ENCODE peak calls at places on chromosomes 7 and 10, in five cellular contexts. Q is colonic mucosa; B is foreskin fibroblast; F is CD8-positive, alpha-beta T cell; P is GM12865. K is an unnamed sample.

GRCh38 chr7:108028111-108028510 is 25.1 kb upstream of the LAMB1 start:
- DNase-seq in Q (peak; percentile 58), B (no peak), F (no peak), P (no peak), K (no peak)

GRCh38 chr10:32854435-32854834 is 103.6 kb downstream of the ITGB1 start:
- DNase-seq in Q (no peak), B (no peak), F (no peak), P (no peak), K (no peak)

GRCh38 chr10:34776090-34776690 is 38.9 kb downstream of the PARD3 start:
- DNase-seq in Q (no peak), B (no peak), F (no peak), P (no peak), K (no peak)

GRCh38 chr10:104334561-104334960 is 3.7 kb downstream of the ITPRIP start:
- DNase-seq in Q (peak; percentile 10), B (no peak), F (no peak), P (no peak), K (no peak)

GRCh38 chr7:79927116-79927515 is 207.5 kb upstream of the GNAI1 start:
- DNase-seq in Q (no peak), B (peak; percentile 46), F (no peak), P (no peak), K (no peak)

GRCh38 chr7:112462236-112462635 is 12.0 kb downstream of the IFRD1 start:
- DNase-seq in Q (peak; percentile 50), B (peak; percentile 91), F (no peak), P (no peak), K (no peak)

GRCh38 chr10:454860-455259 is 234.6 kb downstream of the DIP2C start:
- DNase-seq in Q (no peak), B (peak; percentile 94), F (no peak), P (no peak), K (no peak)

GRCh38 chr7:78151229-78151628 is 352.7 kb downstream of the PHTF2 start:
- DNase-seq in Q (no peak), B (peak; percentile 93), F (no peak), P (no peak), K (no peak)

GRCh38 chr10:3497581-3497980 is 287.4 kb downstream of the KLF6 start:
- DNase-seq in Q (no peak), B (no peak), F (no peak), P (no peak), K (no peak)

GRCh38 chr10:119165171-119166110 is at the start of gene SFXN4:
- DNase-seq in Q (peak; percentile 84), B (peak; percentile 91), F (peak; percentile 74), P (peak; percentile 89), K (peak; percentile 59)

GRCh38 chr7:459584-460373 is 59.9 kb downstream of the PDGFA start:
- DNase-seq in Q (no peak), B (no peak), F (no peak), P (no peak), K (no peak)

GRCh38 chr7:11760372-11760771 is 71.6 kb downstream of the THSD7A start:
- DNase-seq in Q (no peak), B (peak; percentile 87), F (no peak), P (no peak), K (no peak)

GRCh38 chr10:125795111-125795510 is 19.5 kb upstream of the MMP21 start:
- DNase-seq in Q (no peak), B (no peak), F (no peak), P (no peak), K (no peak)

GRCh38 chr7:54738737-54739136 is 20.3 kb downstream of the SEC61G start:
- DNase-seq in Q (no peak), B (peak; percentile 16), F (no peak), P (no peak), K (no peak)

GRCh38 chr10:95406651-95407280 is 116.0 kb upstream of the PDLIM1 start:
- DNase-seq in Q (peak; percentile 74), B (no peak), F (no peak), P (no peak), K (no peak)

GRCh38 chr7:20331231-20331880 is 656 bp downstream of the ITGB8 start:
- DNase-seq in Q (peak; percentile 61), B (peak; percentile 56), F (no peak), P (peak; percentile 68), K (peak; percentile 68)

GRCh38 chr10:62618576-62619408 is 185.7 kb upstream of the ADO start:
- DNase-seq in Q (peak; percentile 32), B (peak; percentile 89), F (no peak), P (peak; percentile 61), K (no peak)

GRCh38 chr7:114375914-114376313 is 38.7 kb upstream of the FOXP2 start:
- DNase-seq in Q (no peak), B (peak; percentile 30), F (no peak), P (no peak), K (no peak)

GRCh38 chr7:140201393-140201792 is 24.6 kb upstream of the KDM7A start:
- DNase-seq in Q (no peak), B (no peak), F (no peak), P (no peak), K (no peak)

GRCh38 chr10:61460835-61461234 is 7.7 kb upstream of the TMEM26 start:
- DNase-seq in Q (no peak), B (no peak), F (no peak), P (no peak), K (no peak)

GRCh38 chr10:61464461-61465215 is 11.5 kb upstream of the TMEM26 start:
- DNase-seq in Q (no peak), B (peak; percentile 78), F (no peak), P (no peak), K (no peak)

GRCh38 chr10:61463035-61463909 is 10.1 kb upstream of the TMEM26 start:
- DNase-seq in Q (no peak), B (peak; percentile 70), F (no peak), P (no peak), K (no peak)

GRCh38 chr10:61465807-61466425 is 12.7 kb upstream of the TMEM26 start:
- DNase-seq in Q (no peak), B (peak; percentile 48), F (no peak), P (no peak), K (no peak)

GRCh38 chr10:61465216-61465496 is 12.0 kb upstream of the TMEM26 start:
- DNase-seq in Q (no peak), B (no peak), F (no peak), P (no peak), K (no peak)
- TF ChIP-seq CTCF in Q (no peak), B (no peak), F (no peak), P (no peak), K (no peak)

GRCh38 chr7:104267701-104268368 is 60.0 kb upstream of the ORC5 start:
- DNase-seq in Q (no peak), B (peak; percentile 35), F (no peak), P (no peak), K (no peak)

GRCh38 chr7:104271948-104272347 is 56.5 kb upstream of the LHFPL3 start:
- DNase-seq in Q (no peak), B (no peak), F (no peak), P (no peak), K (no peak)

GRCh38 chr7:104275900-104276299 is 52.5 kb upstream of the LHFPL3 start:
- DNase-seq in Q (no peak), B (peak; percentile 1), F (no peak), P (no peak), K (no peak)

DNA sequence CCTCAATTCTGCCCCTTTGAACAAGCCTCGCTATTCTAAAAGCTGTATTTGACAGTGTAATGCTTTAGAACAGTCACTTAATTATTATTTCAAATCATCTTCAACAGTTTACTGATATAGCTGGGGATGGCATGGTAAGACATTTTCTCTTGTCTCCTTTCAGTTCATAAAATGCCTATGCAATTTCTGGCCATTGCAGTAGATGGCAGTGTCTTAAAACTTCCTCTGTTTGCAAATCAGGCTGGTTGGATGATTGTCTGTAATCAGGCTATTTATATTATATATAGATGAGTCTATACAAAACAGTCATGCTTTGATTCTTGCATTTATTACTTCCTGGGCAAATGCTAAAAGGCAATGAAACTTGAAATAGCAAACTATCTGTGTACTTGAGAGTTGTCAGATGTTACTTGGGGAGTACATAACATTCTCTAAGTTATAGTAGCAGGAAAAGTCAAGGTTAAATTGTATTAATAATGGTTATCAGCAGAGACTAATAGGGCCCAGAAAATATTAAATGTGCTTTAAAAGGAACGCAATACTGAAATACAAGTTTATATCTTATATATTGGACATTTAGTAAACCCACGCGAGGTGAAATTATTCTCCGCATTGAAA is 55.5 kb upstream of the LHFPL3 start:
- DNase-seq in Q (peak; percentile 20), B (peak; percentile 44), F (no peak), P (peak; percentile 53), K (no peak)
- TF ChIP-seq CTCF in Q (peak; percentile 56), B (peak; percentile 52), F (no peak), P (peak; percentile 45), K (peak; percentile 66)

DNA sequence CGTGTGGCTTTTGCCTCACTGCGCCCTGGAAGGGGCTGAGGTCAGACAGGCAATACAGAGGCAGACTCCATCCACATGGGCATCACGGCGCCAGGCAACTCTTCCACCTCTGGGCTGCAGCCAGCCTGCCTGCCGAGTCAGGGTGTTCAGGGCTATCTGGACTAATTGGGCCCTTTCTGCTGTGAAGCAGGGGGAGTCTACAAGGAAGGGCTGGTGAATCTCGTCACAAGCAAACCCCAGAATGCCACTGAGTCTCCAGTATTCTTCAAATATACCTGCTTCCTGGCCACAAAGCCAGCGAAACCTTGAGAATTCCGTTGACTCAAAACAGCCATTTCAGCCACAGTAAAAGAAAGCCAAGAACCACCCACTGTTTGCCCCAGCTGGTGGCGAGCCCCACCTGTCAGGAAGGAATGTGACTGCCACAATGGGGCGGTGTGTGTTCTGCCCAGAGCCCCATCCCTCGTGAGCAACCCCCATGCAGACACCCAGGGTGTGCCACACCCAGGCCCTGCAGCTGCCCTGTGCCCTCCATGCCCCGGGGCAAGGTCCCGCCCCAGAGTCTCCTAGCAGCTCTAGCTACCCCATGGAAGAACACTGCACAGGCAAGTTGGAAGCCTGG is 117.3 kb downstream of the FAM53B start:
- DNase-seq in Q (peak; percentile 85), B (no peak), F (peak; percentile 49), P (peak; percentile 71), K (no peak)
- TF ChIP-seq CTCF in Q (no peak), B (no peak), F (no peak), P (no peak), K (no peak)

GRCh38 chr7:135109976-135110375 is 37.9 kb upstream of the TMEM140 start:
- DNase-seq in Q (no peak), B (no peak), F (no peak), P (no peak), K (no peak)
- TF ChIP-seq CTCF in Q (no peak), B (no peak), F (no peak), P (no peak), K (no peak)

GRCh38 chr7:3648276-3648675 is 347.2 kb downstream of the SDK1 start:
- DNase-seq in Q (no peak), B (peak; percentile 56), F (no peak), P (no peak), K (no peak)

GRCh38 chr7:3649678-3650445 is 348.8 kb downstream of the SDK1 start:
- DNase-seq in Q (no peak), B (peak; percentile 45), F (no peak), P (no peak), K (no peak)

GRCh38 chr7:3650844-3651243 is 349.8 kb downstream of the SDK1 start:
- DNase-seq in Q (no peak), B (peak; percentile 8), F (no peak), P (no peak), K (no peak)

DNA sequence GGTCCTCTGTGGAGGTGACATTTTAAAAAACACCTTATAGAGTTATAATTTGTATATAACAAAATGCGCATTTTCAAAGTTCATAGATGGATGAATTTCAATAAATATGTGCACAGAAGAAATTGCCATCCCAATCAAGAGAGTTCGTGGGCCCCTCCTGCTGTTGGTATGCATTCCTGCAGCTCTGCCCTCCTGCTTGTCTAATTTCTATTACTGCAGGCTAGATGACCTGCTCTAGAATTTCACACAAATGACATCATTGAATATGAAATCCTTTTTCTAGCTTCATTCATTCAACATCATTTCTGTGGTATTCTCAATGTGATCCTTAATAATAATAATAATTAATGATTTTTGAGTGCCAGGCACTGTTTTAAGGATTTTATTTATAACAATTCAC is 348.2 kb downstream of the SDK1 start:
- DNase-seq in Q (no peak), B (peak; percentile 31), F (no peak), P (no peak), K (no peak)
- TF ChIP-seq CTCF in Q (no peak), B (no peak), F (no peak), P (no peak), K (no peak)

K was measured in neural crest cell.